ENCODE peak calls at places on chromosomes 13 and 19, in seven cellular contexts. Y, K, W, O, L, D and A are unnamed samples.

GRCh38 chr13:21850013-21851006 is 179.4 kb downstream of the FGF9 start:
- DNase-seq in Y (no peak), K (no peak), W (no peak), O (no peak), L (no peak), D (no peak), A (no peak)

GRCh38 chr13:92991687-92992086 is 234.9 kb upstream of the GPC6 start:
- DNase-seq in Y (no peak), K (no peak), W (no peak), O (no peak), L (no peak), D (no peak), A (no peak)

GRCh38 chr19:36151144-36152051 is 849 bp downstream of the COX7A1 start:
- DNase-seq in Y (no peak), K (no peak), W (peak; percentile 28), O (no peak), L (no peak), D (peak; percentile 37), A (no peak)

GRCh38 chr13:23443878-23444277 is 10.4 kb upstream of the SACS start:
- DNase-seq in Y (no peak), K (no peak), W (no peak), O (no peak), L (no peak), D (no peak), A (no peak)

GRCh38 chr13:106532111-106532929 is 3.1 kb downstream of the EFNB2 start:
- DNase-seq in Y (no peak), K (no peak), W (no peak), O (no peak), L (no peak), D (peak; percentile 43), A (no peak)

GRCh38 chr19:14023404-14024235 is 4.3 kb upstream of the RLN3 start:
- DNase-seq in Y (no peak), K (no peak), W (peak; percentile 57), O (no peak), L (no peak), D (peak; percentile 46), A (no peak)

GRCh38 chr13:39269411-39269810 is 231.2 kb downstream of the NHLRC3 start:
- DNase-seq in Y (no peak), K (no peak), W (no peak), O (no peak), L (no peak), D (no peak), A (no peak)

GRCh38 chr13:95354156-95354555 is 52.9 kb upstream of the ABCC4 start:
- DNase-seq in Y (no peak), K (no peak), W (no peak), O (no peak), L (no peak), D (no peak), A (no peak)

GRCh38 chr13:112603641-112604220 is 15.8 kb upstream of the TUBGCP3 start:
- DNase-seq in Y (no peak), K (no peak), W (no peak), O (no peak), L (no peak), D (peak; percentile 70), A (no peak)

GRCh38 chr13:97933736-97934135 is 19.7 kb upstream of the IPO5 start:
- DNase-seq in Y (no peak), K (no peak), W (no peak), O (no peak), L (no peak), D (no peak), A (no peak)

GRCh38 chr19:45613926-45614725 is 12.1 kb upstream of the GPR4 start:
- DNase-seq in Y (no peak), K (no peak), W (no peak), O (no peak), L (peak; percentile 21), D (peak; percentile 95), A (peak; percentile 58)

GRCh38 chr19:44814517-44814916 is 5.6 kb downstream of the BCAM start:
- DNase-seq in Y (no peak), K (no peak), W (no peak), O (no peak), L (no peak), D (no peak), A (no peak)

GRCh38 chr19:9936151-9937000 is at the start of gene OLFM2:
- DNase-seq in Y (no peak), K (no peak), W (no peak), O (no peak), L (no peak), D (peak; percentile 58), A (no peak)

GRCh38 chr19:55153652-55154264 is 3.8 kb downstream of the TNNI3 start:
- DNase-seq in Y (no peak), K (no peak), W (no peak), O (no peak), L (no peak), D (no peak), A (no peak)

GRCh38 chr13:75705395-75705794 is 69.3 kb downstream of the LMO7 start:
- DNase-seq in Y (no peak), K (no peak), W (no peak), O (no peak), L (no peak), D (peak; percentile 67), A (no peak)

GRCh38 chr13:46137627-46138026 is 32.8 kb upstream of the CPB2 start:
- DNase-seq in Y (no peak), K (no peak), W (no peak), O (no peak), L (no peak), D (no peak), A (no peak)

GRCh38 chr19:55809381-55810058 is 22.3 kb downstream of the NLRP11 start:
- DNase-seq in Y (peak; percentile 91), K (no peak), W (peak; percentile 65), O (peak; percentile 39), L (no peak), D (peak; percentile 61), A (peak; percentile 26)

GRCh38 chr13:51541809-51542258 is 42.4 kb upstream of the WDFY2 start:
- DNase-seq in Y (no peak), K (no peak), W (no peak), O (no peak), L (no peak), D (no peak), A (no peak)